ENCODE peak calls at places on chromosomes 2 and 18, in six cellular contexts. X is A549, C is cardiac fibroblast, A is MCF 10A, T is tibial nerve, K is bronchial epithelial cell. N is an unnamed sample.

GRCh38 chr2:109242222-109242653 is 113.2 kb downstream of the SH3RF3 start:
- DNase-seq in X (no peak), C (no peak), A (peak), T (no peak), K (no peak), N (no peak)

GRCh38 chr18:59180150-59180845 is 39.7 kb upstream of the GRP start:
- DNase-seq in X (no peak), C (peak), A (peak), T (no peak), K (no peak), N (no peak)

GRCh38 chr2:113309655-113310387 is 31.1 kb upstream of the PAX8 start:
- DNase-seq in X (no peak), C (peak), A (peak), T (no peak), K (peak), N (no peak)

GRCh38 chr2:160338891-160339290 is 138.8 kb upstream of the ITGB6 start:
- DNase-seq in X (no peak), C (peak), A (no peak), T (peak), K (no peak), N (no peak)

GRCh38 chr2:94871226-94872087 is at the start of gene TEKT4:
- DNase-seq in X (no peak), C (no peak), A (no peak), T (no peak), K (no peak), N (no peak)

GRCh38 chr2:23146011-23146410 is 239.0 kb upstream of the KLHL29 start:
- DNase-seq in X (no peak), C (no peak), A (no peak), T (no peak), K (no peak), N (no peak)

GRCh38 chr2:64492821-64493220 is 31.3 kb upstream of the AFTPH start:
- DNase-seq in X (no peak), C (no peak), A (no peak), T (no peak), K (no peak), N (no peak)

GRCh38 chr2:44104855-44105271 is 63.8 kb upstream of the PPM1B start:
- DNase-seq in X (no peak), C (no peak), A (no peak), T (no peak), K (no peak), N (no peak)

GRCh38 chr2:42926438-42927333 is 134.3 kb upstream of the HAAO start:
- DNase-seq in X (no peak), C (no peak), A (no peak), T (no peak), K (no peak), N (no peak)

GRCh38 chr18:79863161-79863945 is 65.6 kb downstream of the KCNG2 start:
- DNase-seq in X (no peak), C (no peak), A (no peak), T (no peak), K (no peak), N (no peak)

GRCh38 chr2:150627526-150627925 is 140.1 kb upstream of the RND3 start:
- DNase-seq in X (no peak), C (no peak), A (no peak), T (no peak), K (no peak), N (no peak)

GRCh38 chr2:70789304-70790078 is 952 bp downstream of the FIGLA start:
- DNase-seq in X (peak), C (peak), A (peak), T (peak), K (peak), N (no peak)

GRCh38 chr2:25885933-25886332 is 7.6 kb upstream of the ASXL2 start:
- DNase-seq in X (peak), C (peak), A (peak), T (no peak), K (peak), N (no peak)

GRCh38 chr2:29009711-29010677 is 28.9 kb downstream of the TOGARAM2 start:
- DNase-seq in X (no peak), C (no peak), A (no peak), T (no peak), K (no peak), N (no peak)

GRCh38 chr2:225889452-225889851 is 489.9 kb downstream of the NYAP2 start:
- DNase-seq in X (peak), C (peak), A (peak), T (no peak), K (peak), N (no peak)

GRCh38 chr2:52658598-52658997 is 1109.0 kb upstream of the CHAC2 start:
- DNase-seq in X (no peak), C (peak), A (peak), T (no peak), K (no peak), N (no peak)

GRCh38 chr2:7826656-7827055 is 855.2 kb upstream of the ID2 start:
- DNase-seq in X (no peak), C (no peak), A (no peak), T (no peak), K (no peak), N (no peak)

GRCh38 chr2:6358985-6359384 is 506.7 kb downstream of the CMPK2 start:
- DNase-seq in X (no peak), C (no peak), A (no peak), T (no peak), K (no peak), N (no peak)

GRCh38 chr2:28639836-28640235 is 111.8 kb upstream of the PPP1CB start:
- DNase-seq in X (no peak), C (peak), A (peak), T (no peak), K (peak), N (no peak)

GRCh38 chr2:5696351-5696740 is 4.2 kb downstream of the SOX11 start:
- DNase-seq in X (no peak), C (no peak), A (no peak), T (no peak), K (no peak), N (no peak)

GRCh38 chr2:10362096-10362897 is 59.6 kb downstream of the HPCAL1 start:
- DNase-seq in X (no peak), C (no peak), A (no peak), T (no peak), K (no peak), N (no peak)

GRCh38 chr2:233386382-233387041 is 32.2 kb downstream of the DGKD start:
- DNase-seq in X (peak), C (peak), A (peak), T (no peak), K (peak), N (no peak)

GRCh38 chr18:34744569-34744968 is 34.5 kb downstream of the DTNA start:
- DNase-seq in X (no peak), C (no peak), A (no peak), T (no peak), K (no peak), N (no peak)

GRCh38 chr2:159736048-159736447 is 23.7 kb downstream of the MARCHF7 start:
- DNase-seq in X (no peak), C (peak), A (no peak), T (no peak), K (peak), N (no peak)

GRCh38 chr18:70386582-70386981 is 97.7 kb downstream of the SOCS6 start:
- DNase-seq in X (no peak), C (no peak), A (no peak), T (no peak), K (no peak), N (no peak)

GRCh38 chr2:30427606-30428005 is 19.4 kb upstream of the LCLAT1 start:
- DNase-seq in X (no peak), C (no peak), A (no peak), T (no peak), K (no peak), N (no peak)

GRCh38 chr2:202883987-202884675 is 12.6 kb upstream of the ICA1L start:
- DNase-seq in X (no peak), C (peak), A (no peak), T (no peak), K (no peak), N (no peak)

GRCh38 chr2:202221873-202222272 is 16.5 kb downstream of the SUMO1 start:
- DNase-seq in X (no peak), C (peak), A (no peak), T (no peak), K (no peak), N (no peak)

GRCh38 chr2:44273596-44273995 is 1.7 kb upstream of the SLC3A1 start:
- DNase-seq in X (no peak), C (peak), A (no peak), T (no peak), K (no peak), N (no peak)

GRCh38 chr2:241844066-241844728 is 14.5 kb downstream of the PDCD1 start:
- DNase-seq in X (peak), C (peak), A (no peak), T (peak), K (peak), N (peak)

GRCh38 chr2:190408538-190409271 is 550 bp downstream of the MFSD6 start:
- DNase-seq in X (peak), C (no peak), A (peak), T (no peak), K (no peak), N (peak)

GRCh38 chr18:13446024-13446423 is 227.5 kb downstream of the LDLRAD4 start:
- DNase-seq in X (no peak), C (no peak), A (no peak), T (no peak), K (no peak), N (no peak)

GRCh38 chr2:8159211-8159965 is 522.5 kb upstream of the ID2 start:
- DNase-seq in X (no peak), C (no peak), A (no peak), T (no peak), K (no peak), N (no peak)

GRCh38 chr2:27638709-27639108 is 9.9 kb downstream of the GPN1 start:
- DNase-seq in X (no peak), C (peak), A (no peak), T (no peak), K (peak), N (no peak)

GRCh38 chr2:118772487-118773200 is 74.8 kb downstream of the EN1 start:
- DNase-seq in X (no peak), C (no peak), A (no peak), T (no peak), K (no peak), N (no peak)

GRCh38 chr2:103792039-103792438 is 1030.2 kb downstream of the TMEM182 start:
- DNase-seq in X (no peak), C (no peak), A (no peak), T (no peak), K (no peak), N (no peak)

GRCh38 chr2:28626891-28627421 is 124.7 kb upstream of the PPP1CB start:
- DNase-seq in X (no peak), C (no peak), A (no peak), T (no peak), K (no peak), N (no peak)

GRCh38 chr2:85242321-85242720 is 85.5 kb downstream of the TGOLN2 start:
- DNase-seq in X (no peak), C (no peak), A (no peak), T (no peak), K (no peak), N (no peak)
- TF ChIP-seq CTCF in X (no peak), C (no peak), A (no peak), T (no peak), K (no peak), N (no peak)

DNA sequence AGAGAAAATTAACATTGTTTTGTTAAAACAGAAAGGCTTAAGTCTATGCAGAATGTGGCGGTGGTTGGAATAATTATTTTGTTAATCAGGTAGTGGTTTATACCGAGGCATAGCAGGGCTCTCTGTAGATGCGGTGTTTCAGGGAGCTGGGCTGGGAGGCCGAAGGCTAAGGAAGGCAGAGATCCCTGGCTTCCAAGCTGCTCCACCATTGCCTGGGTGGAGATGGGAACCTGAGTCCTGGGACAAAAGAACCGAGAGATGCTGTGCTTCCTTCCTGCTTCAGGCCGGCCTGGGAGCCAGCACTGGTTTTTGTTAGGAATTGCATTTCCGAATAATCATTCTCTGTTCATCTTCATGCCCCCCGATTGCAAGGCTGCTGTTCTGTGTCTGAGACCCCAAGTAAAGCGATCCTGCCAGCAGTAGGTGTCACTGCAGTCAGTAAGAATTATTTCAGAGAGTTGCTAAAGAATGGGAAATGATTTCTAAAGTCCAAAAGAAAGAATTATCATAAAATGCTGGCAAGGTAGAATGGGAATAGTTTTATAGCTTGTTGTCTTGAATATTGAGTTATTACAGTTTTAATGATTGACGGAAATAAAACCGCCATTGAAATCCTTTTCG is 824.9 kb downstream of the GALR1 start:
- DNase-seq in X (no peak), C (no peak), A (no peak), T (no peak), K (no peak), N (no peak)
- TF ChIP-seq CTCF in X (no peak), C (no peak), A (no peak), T (peak), K (no peak), N (no peak)

GRCh38 chr2:171420728-171421563 is 12.8 kb downstream of the METTL8 start:
- DNase-seq in X (no peak), C (no peak), A (no peak), T (no peak), K (no peak), N (no peak)
- TF ChIP-seq CTCF in X (no peak), C (no peak), A (no peak), T (no peak), K (no peak), N (no peak)

DNA sequence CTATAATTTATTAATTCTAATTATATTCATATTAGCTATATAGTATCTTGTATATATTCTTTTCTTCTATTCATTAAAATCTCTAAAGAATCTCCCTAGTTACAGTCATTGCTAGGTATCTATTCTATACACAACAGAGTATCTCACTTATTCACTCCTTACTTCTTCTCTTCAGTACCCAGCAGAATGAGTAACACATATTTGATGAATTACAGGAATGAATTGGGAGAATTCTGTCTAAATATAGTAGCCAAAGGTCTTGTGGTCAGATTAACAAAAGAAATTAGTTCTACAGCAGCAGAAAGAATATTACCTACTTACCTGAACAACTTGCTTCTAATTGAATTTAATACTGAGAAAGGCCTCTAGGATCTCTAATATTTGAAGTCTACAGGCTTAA is 758.0 kb upstream of the ZEB2 start:
- DNase-seq in X (no peak), C (peak), A (no peak), T (no peak), K (peak), N (no peak)
- TF ChIP-seq CTCF in X (no peak), C (no peak), A (no peak), T (no peak), K (no peak), N (no peak)

DNA sequence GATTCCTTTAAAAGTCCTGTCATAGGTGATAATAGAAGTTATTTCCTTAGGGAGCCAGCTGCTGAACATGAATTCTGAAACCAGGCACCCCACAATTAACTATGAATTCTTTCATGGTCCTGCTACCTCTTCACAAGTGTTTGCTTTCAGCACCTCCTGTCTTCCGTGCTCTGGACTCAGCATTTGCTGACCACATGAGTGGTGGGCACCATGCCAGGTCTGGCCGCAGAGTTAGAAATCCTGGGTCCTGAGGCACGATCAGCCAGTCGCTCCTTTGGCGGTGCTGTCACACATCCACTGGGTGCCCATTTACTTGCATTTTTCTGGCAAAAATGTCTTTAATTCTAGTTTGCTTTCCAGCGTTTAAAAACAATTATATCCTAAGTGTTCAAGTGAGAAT is 196.3 kb upstream of the PXDN start:
- DNase-seq in X (no peak), C (peak), A (no peak), T (no peak), K (no peak), N (no peak)
- TF ChIP-seq CTCF in X (no peak), C (no peak), A (no peak), T (no peak), K (no peak), N (no peak)

GRCh38 chr2:166384774-166385173 is 9.0 kb upstream of the SCN9A start:
- DNase-seq in X (no peak), C (peak), A (peak), T (no peak), K (peak), N (no peak)
- TF ChIP-seq CTCF in X (peak), C (peak), A (peak), T (peak), K (no peak), N (peak)

GRCh38 chr2:206378835-206379234 is 64.5 kb upstream of the ADAM23 start:
- DNase-seq in X (no peak), C (peak), A (no peak), T (no peak), K (no peak), N (no peak)
- TF ChIP-seq CTCF in X (no peak), C (no peak), A (no peak), T (no peak), K (no peak), N (no peak)

GRCh38 chr2:36982467-36982866 is 16.1 kb upstream of the STRN start:
- DNase-seq in X (no peak), C (no peak), A (no peak), T (no peak), K (no peak), N (no peak)
- TF ChIP-seq CTCF in X (no peak), C (no peak), A (no peak), T (no peak), K (no peak), N (no peak)

GRCh38 chr2:230068658-230069080 is at the start of gene SLC16A14:
- DNase-seq in X (peak), C (peak), A (peak), T (no peak), K (peak), N (no peak)
- TF ChIP-seq CTCF in X (no peak), C (peak), A (no peak), T (peak), K (peak), N (no peak)

N was measured in mesothelial cell of epicardium.